ENCODE peak calls at places on chromosome 15, in four cellular contexts. One of them, this sample, is unnamed.
A peak's percentile ranks its signal among the peaks of the same experiment; 100 is the strongest.

GRCh38 chr15:64894395-64895056 is 17.2 kb upstream of the ANKDD1A start:
- DNase-seq in coronary artery: no peak
- DNase-seq in activated CD4-positive, alpha-beta T cell treated with anti-CD3 and anti-CD28 coated beads for 24 hours: peak; percentile 48
- DNase-seq in EL: no peak
- DNase-seq in this sample: no peak

GRCh38 chr15:75452968-75453702 is 1.6 kb upstream of the SIN3A start:
- DNase-seq in EL: peak; percentile 62
- DNase-seq in coronary artery: peak; percentile 84
- DNase-seq in activated CD4-positive, alpha-beta T cell treated with anti-CD3 and anti-CD28 coated beads for 24 hours: peak; percentile 55
- DNase-seq in this sample: no peak

GRCh38 chr15:68339481-68339880 is 61.9 kb downstream of the FEM1B start:
- DNase-seq in coronary artery: no peak
- DNase-seq in EL: no peak
- DNase-seq in activated CD4-positive, alpha-beta T cell treated with anti-CD3 and anti-CD28 coated beads for 24 hours: no peak
- DNase-seq in this sample: no peak

GRCh38 chr15:89442671-89443307 is 53.6 kb downstream of the RHCG start:
- DNase-seq in activated CD4-positive, alpha-beta T cell treated with anti-CD3 and anti-CD28 coated beads for 24 hours: peak; percentile 48
- DNase-seq in coronary artery: no peak
- DNase-seq in EL: peak; percentile 49
- DNase-seq in this sample: no peak

GRCh38 chr15:43483306-43484128 is 9.4 kb downstream of the TP53BP1 start:
- DNase-seq in coronary artery: no peak
- DNase-seq in EL: peak; percentile 21
- DNase-seq in activated CD4-positive, alpha-beta T cell treated with anti-CD3 and anti-CD28 coated beads for 24 hours: no peak
- DNase-seq in this sample: no peak

GRCh38 chr15:52710050-52710709 is 31.0 kb upstream of the ATOSA start:
- DNase-seq in EL: no peak
- DNase-seq in coronary artery: no peak
- DNase-seq in activated CD4-positive, alpha-beta T cell treated with anti-CD3 and anti-CD28 coated beads for 24 hours: no peak
- DNase-seq in this sample: no peak

GRCh38 chr15:98425173-98425572 is 223.2 kb upstream of the IGF1R start:
- DNase-seq in activated CD4-positive, alpha-beta T cell treated with anti-CD3 and anti-CD28 coated beads for 24 hours: no peak
- DNase-seq in coronary artery: no peak
- DNase-seq in EL: no peak
- DNase-seq in this sample: no peak

GRCh38 chr15:56076651-56077050 is 83.2 kb upstream of the NEDD4 start:
- DNase-seq in activated CD4-positive, alpha-beta T cell treated with anti-CD3 and anti-CD28 coated beads for 24 hours: no peak
- DNase-seq in EL: no peak
- DNase-seq in coronary artery: no peak
- DNase-seq in this sample: no peak

GRCh38 chr15:57591822-57592367 is at the start of gene MYZAP:
- DNase-seq in EL: peak; percentile 41
- DNase-seq in activated CD4-positive, alpha-beta T cell treated with anti-CD3 and anti-CD28 coated beads for 24 hours: peak; percentile 27
- DNase-seq in coronary artery: no peak
- DNase-seq in this sample: no peak

GRCh38 chr15:44712108-44713005 is 1.0 kb downstream of the B2M start:
- DNase-seq in coronary artery: peak; percentile 82
- DNase-seq in activated CD4-positive, alpha-beta T cell treated with anti-CD3 and anti-CD28 coated beads for 24 hours: no peak
- DNase-seq in EL: peak; percentile 82
- DNase-seq in this sample: no peak

GRCh38 chr15:74212494-74212893 is 9.9 kb upstream of the STRA6 start:
- DNase-seq in activated CD4-positive, alpha-beta T cell treated with anti-CD3 and anti-CD28 coated beads for 24 hours: no peak
- DNase-seq in EL: no peak
- DNase-seq in coronary artery: no peak
- DNase-seq in this sample: no peak

GRCh38 chr15:75655911-75656310 is 8.2 kb downstream of the SNX33 start:
- DNase-seq in coronary artery: no peak
- DNase-seq in EL: no peak
- DNase-seq in activated CD4-positive, alpha-beta T cell treated with anti-CD3 and anti-CD28 coated beads for 24 hours: no peak
- DNase-seq in this sample: no peak

GRCh38 chr15:60091150-60091549 is 87.0 kb downstream of the FOXB1 start:
- DNase-seq in coronary artery: no peak
- DNase-seq in activated CD4-positive, alpha-beta T cell treated with anti-CD3 and anti-CD28 coated beads for 24 hours: no peak
- DNase-seq in EL: peak; percentile 97
- DNase-seq in this sample: no peak

GRCh38 chr15:88621789-88622604 is 857 bp downstream of the AEN start:
- DNase-seq in coronary artery: peak; percentile 60
- DNase-seq in activated CD4-positive, alpha-beta T cell treated with anti-CD3 and anti-CD28 coated beads for 24 hours: no peak
- DNase-seq in EL: peak; percentile 46
- DNase-seq in this sample: no peak

GRCh38 chr15:64837502-64837901 is 4.2 kb upstream of the PLEKHO2 start:
- DNase-seq in EL: no peak
- DNase-seq in coronary artery: no peak
- DNase-seq in activated CD4-positive, alpha-beta T cell treated with anti-CD3 and anti-CD28 coated beads for 24 hours: no peak
- DNase-seq in this sample: no peak

GRCh38 chr15:71278989-71279756 is 163.9 kb downstream of the THSD4 start:
- DNase-seq in coronary artery: no peak
- DNase-seq in EL: peak; percentile 94
- DNase-seq in activated CD4-positive, alpha-beta T cell treated with anti-CD3 and anti-CD28 coated beads for 24 hours: no peak
- DNase-seq in this sample: no peak

GRCh38 chr15:71678191-71678590 is 132.2 kb upstream of the NR2E3 start:
- DNase-seq in activated CD4-positive, alpha-beta T cell treated with anti-CD3 and anti-CD28 coated beads for 24 hours: no peak
- DNase-seq in EL: no peak
- DNase-seq in coronary artery: no peak
- DNase-seq in this sample: peak; percentile 47

GRCh38 chr15:56987286-56987685 is 68.8 kb downstream of the TCF12 start:
- DNase-seq in activated CD4-positive, alpha-beta T cell treated with anti-CD3 and anti-CD28 coated beads for 24 hours: no peak
- DNase-seq in EL: no peak
- DNase-seq in coronary artery: no peak
- DNase-seq in this sample: no peak

GRCh38 chr15:38050529-38050928 is 116.1 kb downstream of the TMCO5A start:
- DNase-seq in EL: peak; percentile 50
- DNase-seq in activated CD4-positive, alpha-beta T cell treated with anti-CD3 and anti-CD28 coated beads for 24 hours: no peak
- DNase-seq in coronary artery: no peak
- DNase-seq in this sample: no peak

GRCh38 chr15:27844018-27844666 is 255.0 kb downstream of the OCA2 start:
- DNase-seq in EL: no peak
- DNase-seq in coronary artery: no peak
- DNase-seq in activated CD4-positive, alpha-beta T cell treated with anti-CD3 and anti-CD28 coated beads for 24 hours: no peak
- DNase-seq in this sample: peak; percentile 69

GRCh38 chr15:52427804-52428203 is 100.9 kb downstream of the MYO5A start:
- DNase-seq in activated CD4-positive, alpha-beta T cell treated with anti-CD3 and anti-CD28 coated beads for 24 hours: no peak
- DNase-seq in coronary artery: no peak
- DNase-seq in EL: peak; percentile 72
- DNase-seq in this sample: no peak

GRCh38 chr15:63576441-63576840 is 20.7 kb upstream of the FBXL22 start:
- DNase-seq in EL: no peak
- DNase-seq in activated CD4-positive, alpha-beta T cell treated with anti-CD3 and anti-CD28 coated beads for 24 hours: no peak
- DNase-seq in coronary artery: no peak
- DNase-seq in this sample: no peak

GRCh38 chr15:70584838-70585706 is 178.3 kb downstream of the UACA start:
- DNase-seq in activated CD4-positive, alpha-beta T cell treated with anti-CD3 and anti-CD28 coated beads for 24 hours: peak; percentile 21
- DNase-seq in coronary artery: no peak
- DNase-seq in EL: peak; percentile 62
- DNase-seq in this sample: no peak

GRCh38 chr15:91521996-91522395 is 331.5 kb upstream of the SLCO3A1 start:
- DNase-seq in activated CD4-positive, alpha-beta T cell treated with anti-CD3 and anti-CD28 coated beads for 24 hours: no peak
- DNase-seq in EL: peak; percentile 27
- DNase-seq in coronary artery: no peak
- DNase-seq in this sample: no peak

GRCh38 chr15:98384328-98385029 is 263.9 kb upstream of the IGF1R start:
- DNase-seq in coronary artery: no peak
- DNase-seq in activated CD4-positive, alpha-beta T cell treated with anti-CD3 and anti-CD28 coated beads for 24 hours: no peak
- DNase-seq in EL: no peak
- DNase-seq in this sample: peak; percentile 77

GRCh38 chr15:62171882-62172281 is 6.8 kb upstream of the C2CD4B start:
- DNase-seq in coronary artery: no peak
- DNase-seq in EL: no peak
- DNase-seq in activated CD4-positive, alpha-beta T cell treated with anti-CD3 and anti-CD28 coated beads for 24 hours: no peak
- DNase-seq in this sample: no peak

GRCh38 chr15:78174398-78174797 is 25.2 kb downstream of the IDH3A start:
- DNase-seq in coronary artery: no peak
- DNase-seq in activated CD4-positive, alpha-beta T cell treated with anti-CD3 and anti-CD28 coated beads for 24 hours: no peak
- DNase-seq in EL: no peak
- DNase-seq in this sample: no peak

GRCh38 chr15:96326551-96327154 is 3.8 kb upstream of the NR2F2 start:
- DNase-seq in coronary artery: peak; percentile 80
- DNase-seq in activated CD4-positive, alpha-beta T cell treated with anti-CD3 and anti-CD28 coated beads for 24 hours: no peak
- DNase-seq in EL: peak; percentile 61
- DNase-seq in this sample: no peak

GRCh38 chr15:89533861-89534544 is 37.6 kb upstream of the RHCG start:
- DNase-seq in activated CD4-positive, alpha-beta T cell treated with anti-CD3 and anti-CD28 coated beads for 24 hours: no peak
- DNase-seq in EL: peak; percentile 17
- DNase-seq in coronary artery: no peak
- DNase-seq in this sample: no peak

GRCh38 chr15:79314811-79315210 is 3.9 kb downstream of the TMED3 start:
- DNase-seq in activated CD4-positive, alpha-beta T cell treated with anti-CD3 and anti-CD28 coated beads for 24 hours: no peak
- DNase-seq in EL: no peak
- DNase-seq in coronary artery: no peak
- DNase-seq in this sample: no peak

GRCh38 chr15:57777034-57777433 is 70.5 kb downstream of the POLR2M start:
- DNase-seq in EL: no peak
- DNase-seq in coronary artery: no peak
- DNase-seq in activated CD4-positive, alpha-beta T cell treated with anti-CD3 and anti-CD28 coated beads for 24 hours: no peak
- DNase-seq in this sample: no peak

GRCh38 chr15:33341943-33342342 is 31.2 kb downstream of the RYR3 start:
- DNase-seq in coronary artery: no peak
- DNase-seq in activated CD4-positive, alpha-beta T cell treated with anti-CD3 and anti-CD28 coated beads for 24 hours: no peak
- DNase-seq in EL: no peak
- DNase-seq in this sample: no peak

GRCh38 chr15:100266166-100266565 is 75.6 kb downstream of the ADAMTS17 start:
- DNase-seq in activated CD4-positive, alpha-beta T cell treated with anti-CD3 and anti-CD28 coated beads for 24 hours: no peak
- DNase-seq in EL: no peak
- DNase-seq in coronary artery: no peak
- DNase-seq in this sample: no peak

GRCh38 chr15:57878573-57878972 is 172.1 kb downstream of the POLR2M start:
- DNase-seq in EL: peak; percentile 57
- DNase-seq in coronary artery: no peak
- DNase-seq in activated CD4-positive, alpha-beta T cell treated with anti-CD3 and anti-CD28 coated beads for 24 hours: no peak
- DNase-seq in this sample: no peak

GRCh38 chr15:101329867-101330380 is 34.9 kb upstream of the SNRPA1 start:
- DNase-seq in EL: no peak
- DNase-seq in coronary artery: no peak
- DNase-seq in activated CD4-positive, alpha-beta T cell treated with anti-CD3 and anti-CD28 coated beads for 24 hours: no peak
- DNase-seq in this sample: no peak

GRCh38 chr15:39887211-39887610 is 32.9 kb downstream of the GPR176 start:
- DNase-seq in coronary artery: no peak
- DNase-seq in activated CD4-positive, alpha-beta T cell treated with anti-CD3 and anti-CD28 coated beads for 24 hours: no peak
- DNase-seq in EL: no peak
- DNase-seq in this sample: no peak

GRCh38 chr15:75161788-75162414 is 39.8 kb upstream of the C15orf39 start:
- DNase-seq in EL: no peak
- DNase-seq in activated CD4-positive, alpha-beta T cell treated with anti-CD3 and anti-CD28 coated beads for 24 hours: no peak
- DNase-seq in coronary artery: no peak
- DNase-seq in this sample: no peak

GRCh38 chr15:39574416-39574815 is 6.5 kb upstream of the THBS1 start:
- DNase-seq in coronary artery: no peak
- DNase-seq in activated CD4-positive, alpha-beta T cell treated with anti-CD3 and anti-CD28 coated beads for 24 hours: no peak
- DNase-seq in EL: peak; percentile 19
- DNase-seq in this sample: no peak

This sample was measured in vagina.